ENCODE peak calls at places on chromosomes 12 and 14, in ten cellular contexts. E, G, D, H, M, Z, T, O, A and R are unnamed samples.

GRCh38 chr12:19712041-19712440 is 272.7 kb downstream of the AEBP2 start:
- DNase-seq in O (no peak), E (peak), T (no peak), D (no peak), A (peak), Z (peak), G (no peak), M (peak), H (peak), R (no peak)

GRCh38 chr14:100573757-100574641 is 13.2 kb downstream of the BEGAIN start:
- DNase-seq in H (no peak), O (no peak), G (peak), Z (no peak), E (no peak), D (no peak), M (no peak), T (no peak), A (no peak), R (peak)

GRCh38 chr14:33986804-33987203 is 35.9 kb upstream of the EGLN3 start:
- DNase-seq in M (peak), E (peak), D (no peak), H (peak), T (no peak), A (peak), O (peak), Z (peak), G (no peak), R (no peak)

GRCh38 chr14:103846569-103847438 is 571 bp downstream of the PPP1R13B start:
- DNase-seq in G (peak), Z (peak), O (no peak), E (no peak), T (no peak), M (no peak), H (no peak), A (peak), D (no peak), R (peak)

GRCh38 chr14:68568907-68569545 is 223.8 kb downstream of the ZFP36L1 start:
- DNase-seq in H (no peak), E (no peak), D (no peak), T (no peak), G (no peak), O (no peak), A (no peak), Z (no peak), M (no peak), R (no peak)

GRCh38 chr12:19201653-19202052 is 72.1 kb downstream of the PLEKHA5 start:
- DNase-seq in D (no peak), G (no peak), T (no peak), A (peak), H (no peak), E (no peak), M (no peak), Z (peak), O (no peak), R (no peak)

GRCh38 chr14:83470466-83470865 is 1936.8 kb upstream of the SEL1L start:
- DNase-seq in M (no peak), Z (no peak), G (no peak), H (no peak), E (peak), A (no peak), O (no peak), T (no peak), D (no peak), R (no peak)

GRCh38 chr14:101954501-101954900 is 9.9 kb upstream of the DYNC1H1 start:
- DNase-seq in T (no peak), O (no peak), M (no peak), A (no peak), G (no peak), E (no peak), H (no peak), Z (no peak), D (no peak), R (peak)

GRCh38 chr14:31266437-31267331 is 59.1 kb upstream of the HECTD1 start:
- DNase-seq in T (no peak), H (no peak), M (no peak), G (no peak), O (no peak), E (no peak), Z (no peak), D (no peak), A (no peak), R (no peak)

GRCh38 chr14:86065407-86065806 is 535.5 kb downstream of the FLRT2 start:
- DNase-seq in M (no peak), H (no peak), O (no peak), E (no peak), T (no peak), Z (no peak), A (no peak), D (no peak), G (no peak), R (no peak)

GRCh38 chr14:70821916-70822705 is 12.8 kb upstream of the MAP3K9 start:
- DNase-seq in H (peak), M (no peak), A (peak), E (peak), Z (peak), G (peak), T (peak), O (peak), D (no peak), R (peak)

GRCh38 chr12:131459666-131460365 is 251.1 kb upstream of the SFSWAP start:
- DNase-seq in A (no peak), Z (no peak), O (no peak), D (no peak), H (no peak), E (no peak), M (no peak), G (no peak), T (no peak), R (no peak)

GRCh38 chr12:131057211-131057721 is 103.6 kb downstream of the ADGRD1 start:
- DNase-seq in A (no peak), M (no peak), H (no peak), Z (no peak), G (no peak), O (no peak), D (no peak), E (no peak), T (no peak), R (peak)

GRCh38 chr14:64800000-64800399 is 79.7 kb downstream of the SPTB start:
- DNase-seq in G (no peak), H (peak), O (no peak), E (peak), T (no peak), M (no peak), Z (peak), A (peak), D (peak), R (peak)

GRCh38 chr12:117919479-117919878 is 49.3 kb downstream of the KSR2 start:
- DNase-seq in Z (no peak), G (no peak), A (no peak), O (no peak), T (no peak), E (no peak), D (no peak), H (no peak), M (no peak), R (no peak)

GRCh38 chr14:34347683-34348082 is 114.4 kb downstream of the SPTSSA start:
- DNase-seq in A (no peak), D (peak), O (no peak), T (no peak), E (no peak), H (no peak), Z (no peak), M (no peak), G (no peak), R (no peak)

GRCh38 chr12:64618953-64619590 is 8.8 kb downstream of the RASSF3 start:
- DNase-seq in G (no peak), Z (peak), T (no peak), H (no peak), A (peak), O (no peak), D (no peak), E (peak), M (no peak), R (no peak)

GRCh38 chr12:86727151-86727550 is 471.0 kb upstream of the MGAT4C start:
- DNase-seq in O (no peak), H (peak), E (peak), D (no peak), Z (peak), A (peak), T (no peak), G (no peak), M (peak), R (no peak)

GRCh38 chr12:13371797-13372196 is 175.3 kb downstream of the EMP1 start:
- DNase-seq in D (no peak), M (no peak), E (no peak), Z (no peak), O (no peak), G (no peak), A (no peak), H (no peak), T (no peak), R (no peak)

GRCh38 chr14:99511421-99512109 is 30.4 kb downstream of the CCNK start:
- DNase-seq in D (peak), T (no peak), Z (no peak), G (peak), H (no peak), E (peak), A (no peak), O (no peak), M (no peak), R (peak)

GRCh38 chr12:51914034-51914923 is 7.0 kb downstream of the ACVRL1 start:
- DNase-seq in M (no peak), G (peak), E (no peak), D (no peak), H (no peak), A (no peak), Z (no peak), T (no peak), O (no peak), R (no peak)

GRCh38 chr12:11654338-11654737 is 4.9 kb downstream of the ETV6 start:
- DNase-seq in G (no peak), O (no peak), M (no peak), T (no peak), E (no peak), D (no peak), A (no peak), H (no peak), Z (no peak), R (no peak)

GRCh38 chr12:132046561-132046960 is 96.8 kb downstream of the EP400 start:
- DNase-seq in Z (peak), M (peak), H (no peak), O (peak), A (no peak), E (peak), T (no peak), D (no peak), G (no peak), R (no peak)

GRCh38 chr14:96064866-96065265 is 25.7 kb downstream of the C14orf132 start:
- DNase-seq in D (no peak), G (no peak), T (no peak), M (no peak), O (no peak), E (no peak), Z (no peak), H (no peak), A (no peak), R (no peak)

GRCh38 chr12:16021666-16022065 is 110.5 kb downstream of the DERA start:
- DNase-seq in Z (no peak), H (no peak), M (no peak), D (no peak), A (no peak), G (no peak), O (no peak), E (no peak), T (no peak), R (no peak)

GRCh38 chr12:10098762-10099161 is at the start of gene CLEC1A:
- DNase-seq in G (peak), D (no peak), T (no peak), A (no peak), E (peak), M (no peak), Z (peak), H (no peak), O (peak), R (peak)

GRCh38 chr12:53048780-53049401 is 974 bp upstream of the TNS2 start:
- DNase-seq in E (peak), O (peak), H (no peak), G (peak), A (no peak), T (no peak), M (no peak), D (no peak), Z (peak), R (peak)

GRCh38 chr12:6072302-6072752 is 52.1 kb downstream of the VWF start:
- DNase-seq in H (no peak), Z (peak), G (no peak), D (no peak), M (peak), O (no peak), E (peak), A (peak), T (no peak), R (no peak)

GRCh38 chr14:63782683-63783389 is 55.0 kb upstream of the SGPP1 start:
- DNase-seq in T (no peak), O (no peak), D (no peak), H (no peak), G (no peak), M (no peak), E (no peak), Z (no peak), A (no peak), R (no peak)

GRCh38 chr12:103848917-103849491 is 8.0 kb upstream of the NT5DC3 start:
- DNase-seq in H (no peak), T (no peak), D (no peak), M (no peak), Z (no peak), E (no peak), O (peak), A (no peak), G (no peak), R (no peak)

GRCh38 chr12:14841761-14842160 is 1.6 kb downstream of the ART4 start:
- DNase-seq in T (no peak), D (no peak), E (peak), Z (peak), G (peak), H (peak), A (peak), M (no peak), O (peak), R (no peak)

GRCh38 chr14:61472801-61473376 is 151.5 kb downstream of the PRKCH start:
- DNase-seq in E (peak), Z (peak), T (peak), H (no peak), D (peak), O (no peak), G (no peak), M (no peak), A (no peak), R (no peak)

GRCh38 chr14:101972126-101972785 is 7.9 kb downstream of the DYNC1H1 start:
- DNase-seq in A (peak), Z (peak), M (peak), T (no peak), O (peak), D (peak), H (peak), E (peak), G (peak), R (no peak)

GRCh38 chr12:67452119-67452805 is 183.1 kb downstream of the CAND1 start:
- DNase-seq in H (no peak), T (no peak), Z (no peak), G (no peak), M (no peak), E (no peak), A (no peak), O (no peak), D (no peak), R (no peak)

GRCh38 chr12:12927211-12928079 is 24.5 kb downstream of the GPRC5D start:
- DNase-seq in H (no peak), T (no peak), M (peak), D (no peak), G (peak), A (peak), Z (no peak), E (peak), O (peak), R (peak)